ENCODE peak calls at places on chromosomes 4 and X, in six cellular contexts. H, T, N, Z, M and E are unnamed samples.

GRCh38 chr4:45004326-45004725 is 278.0 kb upstream of the GNPDA2 start:
- DNase-seq in H (no peak), T (no peak), N (no peak), Z (no peak), M (no peak), E (no peak)

GRCh38 chr4:8173641-8174242 is 15.1 kb upstream of the ABLIM2 start:
- DNase-seq in H (no peak), T (no peak), N (no peak), Z (no peak), M (no peak), E (no peak)

GRCh38 chr4:76434901-76435688 is at the start of gene SHROOM3:
- DNase-seq in H (no peak), T (no peak), N (no peak), Z (no peak), M (no peak), E (peak)

GRCh38 chrX:101206471-101206870 is 13.1 kb upstream of the DRP2 start:
- DNase-seq in H (no peak), T (no peak), N (no peak), Z (no peak), M (peak), E (peak)

GRCh38 chr4:88610771-88611170 is 18.5 kb downstream of the HERC3 start:
- DNase-seq in H (no peak), T (no peak), N (peak), Z (no peak), M (peak), E (peak)

GRCh38 chr4:107740381-107740780 is 20.3 kb upstream of the PAPSS1 start:
- DNase-seq in H (no peak), T (no peak), N (no peak), Z (no peak), M (peak), E (peak)

GRCh38 chr4:22500128-22500611 is 15.7 kb downstream of the ADGRA3 start:
- DNase-seq in H (no peak), T (peak), N (peak), Z (no peak), M (no peak), E (peak)

GRCh38 chr4:8157944-8158709 is 486 bp downstream of the ABLIM2 start:
- DNase-seq in H (no peak), T (peak), N (no peak), Z (no peak), M (no peak), E (no peak)